ENCODE peak calls at places on chromosomes 11 and 22, in nine cellular contexts. One of them, this sample, is unnamed.

GRCh38 chr11:1055990-1056771 is 18.5 kb upstream of the MUC2 start:
- DNase-seq in cardiac muscle cell: no peak
- DNase-seq in left colon: peak
- DNase-seq in Peyer's patch: no peak
- DNase-seq in amygdala: no peak
- DNase-seq in BE2C: peak
- DNase-seq in non-pigmented ciliary epithelial cell: no peak
- DNase-seq in EL: no peak
- DNase-seq in mesenchymal stem cell: no peak
- DNase-seq in this sample: no peak

GRCh38 chr11:43905788-43906187 is 25.2 kb downstream of the ALKBH3 start:
- DNase-seq in cardiac muscle cell: no peak
- DNase-seq in BE2C: peak
- DNase-seq in mesenchymal stem cell: no peak
- DNase-seq in left colon: no peak
- DNase-seq in non-pigmented ciliary epithelial cell: no peak
- DNase-seq in amygdala: no peak
- DNase-seq in EL: no peak
- DNase-seq in Peyer's patch: no peak
- DNase-seq in this sample: no peak

GRCh38 chr11:7046474-7046873 is 26.2 kb downstream of the NLRP14 start:
- DNase-seq in cardiac muscle cell: no peak
- DNase-seq in BE2C: no peak
- DNase-seq in EL: peak
- DNase-seq in left colon: no peak
- DNase-seq in non-pigmented ciliary epithelial cell: no peak
- DNase-seq in Peyer's patch: no peak
- DNase-seq in mesenchymal stem cell: peak
- DNase-seq in amygdala: no peak
- DNase-seq in this sample: peak

GRCh38 chr11:70716986-70717775 is 318.9 kb downstream of the CTTN start:
- DNase-seq in left colon: no peak
- DNase-seq in mesenchymal stem cell: peak
- DNase-seq in Peyer's patch: no peak
- DNase-seq in amygdala: no peak
- DNase-seq in BE2C: no peak
- DNase-seq in cardiac muscle cell: no peak
- DNase-seq in non-pigmented ciliary epithelial cell: no peak
- DNase-seq in EL: no peak
- DNase-seq in this sample: no peak

GRCh38 chr22:48753752-48754517 is 1073.7 kb downstream of the BRD1 start:
- DNase-seq in amygdala: no peak
- DNase-seq in left colon: no peak
- DNase-seq in cardiac muscle cell: no peak
- DNase-seq in BE2C: no peak
- DNase-seq in EL: no peak
- DNase-seq in Peyer's patch: no peak
- DNase-seq in mesenchymal stem cell: no peak
- DNase-seq in non-pigmented ciliary epithelial cell: no peak
- DNase-seq in this sample: no peak

GRCh38 chr11:124897681-124898680 is at the start of gene ROBO4:
- DNase-seq in Peyer's patch: no peak
- DNase-seq in mesenchymal stem cell: peak
- DNase-seq in non-pigmented ciliary epithelial cell: peak
- DNase-seq in amygdala: no peak
- DNase-seq in EL: peak
- DNase-seq in left colon: no peak
- DNase-seq in cardiac muscle cell: no peak
- DNase-seq in BE2C: no peak
- DNase-seq in this sample: peak

GRCh38 chr22:35306350-35306967 is 6.8 kb downstream of the TOM1 start:
- DNase-seq in cardiac muscle cell: peak
- DNase-seq in non-pigmented ciliary epithelial cell: no peak
- DNase-seq in amygdala: no peak
- DNase-seq in Peyer's patch: no peak
- DNase-seq in left colon: no peak
- DNase-seq in mesenchymal stem cell: peak
- DNase-seq in BE2C: no peak
- DNase-seq in EL: no peak
- DNase-seq in this sample: no peak

GRCh38 chr11:115939726-115940421 is 435.7 kb upstream of the CADM1 start:
- DNase-seq in mesenchymal stem cell: no peak
- DNase-seq in EL: no peak
- DNase-seq in Peyer's patch: no peak
- DNase-seq in non-pigmented ciliary epithelial cell: no peak
- DNase-seq in left colon: no peak
- DNase-seq in BE2C: no peak
- DNase-seq in amygdala: no peak
- DNase-seq in cardiac muscle cell: no peak
- DNase-seq in this sample: no peak

GRCh38 chr11:93740031-93740801 is 1.1 kb downstream of the TAF1D start:
- DNase-seq in mesenchymal stem cell: no peak
- DNase-seq in BE2C: no peak
- DNase-seq in Peyer's patch: peak
- DNase-seq in EL: peak
- DNase-seq in left colon: peak
- DNase-seq in non-pigmented ciliary epithelial cell: no peak
- DNase-seq in cardiac muscle cell: peak
- DNase-seq in amygdala: no peak
- DNase-seq in this sample: peak

GRCh38 chr11:6771926-6772898 is at the start of gene OR2AG2:
- DNase-seq in mesenchymal stem cell: no peak
- DNase-seq in BE2C: no peak
- DNase-seq in Peyer's patch: peak
- DNase-seq in non-pigmented ciliary epithelial cell: no peak
- DNase-seq in left colon: no peak
- DNase-seq in cardiac muscle cell: no peak
- DNase-seq in amygdala: no peak
- DNase-seq in EL: no peak
- DNase-seq in this sample: no peak

GRCh38 chr11:34890812-34891211 is 25.4 kb downstream of the APIP start:
- DNase-seq in mesenchymal stem cell: peak
- DNase-seq in EL: peak
- DNase-seq in amygdala: no peak
- DNase-seq in left colon: no peak
- DNase-seq in Peyer's patch: no peak
- DNase-seq in cardiac muscle cell: peak
- DNase-seq in BE2C: no peak
- DNase-seq in non-pigmented ciliary epithelial cell: peak
- DNase-seq in this sample: peak

GRCh38 chr11:115437902-115438575 is 66.2 kb downstream of the CADM1 start:
- DNase-seq in EL: no peak
- DNase-seq in Peyer's patch: no peak
- DNase-seq in cardiac muscle cell: no peak
- DNase-seq in BE2C: peak
- DNase-seq in mesenchymal stem cell: no peak
- DNase-seq in amygdala: no peak
- DNase-seq in left colon: no peak
- DNase-seq in non-pigmented ciliary epithelial cell: no peak
- DNase-seq in this sample: no peak